ENCODE peak calls at places on chromosomes 2 and 18, in nine cellular contexts. T is psoas muscle; W is ovary; H is stimulated activated CD4-positive, alpha-beta T cell treated with anti-CD3 and anti-CD28 coated beads, TNF-alpha, amount 100 ng/mL, for 4 hours; B is kidney; O is CD4-positive, CD25-positive, alpha-beta regulatory T cell; X is COLO829; Q is left colon; N is GM23338. A is an unnamed sample.

GRCh38 chr2:121483021-121483420 is 47.7 kb upstream of the RNU4ATAC start:
- DNase-seq in N (no peak), X (no peak), W (no peak), B (no peak), O (no peak), T (no peak), Q (no peak), H (no peak), A (no peak)

GRCh38 chr2:134782792-134783191 is 55.6 kb upstream of the ACMSD start:
- DNase-seq in O (peak), W (no peak), T (no peak), B (no peak), Q (no peak), X (no peak), N (no peak), H (no peak), A (no peak)

GRCh38 chr2:43458002-43458628 is 137.7 kb downstream of the THADA start:
- DNase-seq in W (no peak), Q (no peak), B (no peak), T (no peak), O (no peak), H (no peak), X (no peak), N (no peak), A (no peak)

GRCh38 chr18:35646449-35646848 is 64.9 kb downstream of the GALNT1 start:
- DNase-seq in Q (no peak), H (no peak), W (no peak), X (no peak), O (no peak), T (no peak), B (no peak), N (no peak), A (no peak)

GRCh38 chr2:119694994-119695521 is 16.1 kb downstream of the TMEM177 start:
- DNase-seq in X (no peak), T (no peak), H (no peak), N (no peak), W (no peak), O (peak), B (no peak), Q (no peak), A (no peak)

GRCh38 chr2:197088694-197089093 is 162.2 kb upstream of the PGAP1 start:
- DNase-seq in T (no peak), H (no peak), Q (no peak), O (no peak), N (peak), B (no peak), X (peak), W (no peak), A (no peak)

GRCh38 chr18:46096651-46097300 is 1.3 kb downstream of the ATP5F1A start:
- DNase-seq in T (no peak), X (no peak), B (no peak), H (no peak), W (no peak), O (peak), Q (no peak), N (no peak), A (peak)

GRCh38 chr2:6545795-6546194 is 319.9 kb downstream of the CMPK2 start:
- DNase-seq in H (no peak), O (no peak), Q (no peak), T (no peak), W (no peak), B (no peak), X (no peak), N (no peak), A (no peak)

GRCh38 chr2:21118302-21118920 is 5.4 kb upstream of the TDRD15 start:
- DNase-seq in W (no peak), Q (no peak), B (no peak), T (no peak), N (peak), O (peak), X (peak), H (no peak), A (peak)

GRCh38 chr2:53600835-53601234 is 166.8 kb upstream of the CHAC2 start:
- DNase-seq in X (peak), O (no peak), B (no peak), H (no peak), Q (no peak), N (no peak), T (no peak), W (no peak), A (no peak)

GRCh38 chr2:189411860-189412259 is 29.4 kb upstream of the WDR75 start:
- DNase-seq in W (peak), X (no peak), H (no peak), T (no peak), Q (no peak), O (no peak), N (no peak), B (no peak), A (no peak)

GRCh38 chr2:239952665-239953417 is 72.3 kb downstream of the NDUFA10 start:
- DNase-seq in B (peak), W (no peak), N (no peak), X (no peak), Q (no peak), H (no peak), O (no peak), T (no peak), A (no peak)